ENCODE peak calls at places on chromosomes 11 and 22, in seven cellular contexts. A is Ammon's horn; V is HFFc6; F is NCI-H1694; H is CD8-positive, alpha-beta memory T cell; K is non-pigmented ciliary epithelial cell; D is activated naive CD8-positive, alpha-beta T cell treated with anti-CD3 and anti-CD28 coated beads, Interleukin-2, amount 50 U/mL, for 16 hours. E is an unnamed sample.

GRCh38 chr11:16792426-16792825 is 54.0 kb downstream of the C11orf58 start:
- DNase-seq in D (no peak), H (no peak), V (no peak), F (no peak), A (no peak), K (no peak), E (no peak)

GRCh38 chr11:128379587-128380279 is 207.6 kb downstream of the ETS1 start:
- DNase-seq in K (no peak), A (no peak), H (peak; percentile 49), F (no peak), D (no peak), V (no peak), E (no peak)

GRCh38 chr22:27501191-27501936 is 300.2 kb downstream of the MN1 start:
- DNase-seq in A (no peak), H (no peak), F (no peak), D (no peak), K (no peak), V (no peak), E (no peak)

GRCh38 chr11:120151536-120151935 is 13.6 kb upstream of the TRIM29 start:
- DNase-seq in F (no peak), A (no peak), H (no peak), D (no peak), K (no peak), V (no peak), E (no peak)

GRCh38 chr11:95486979-95487378 is 256.0 kb upstream of the SESN3 start:
- DNase-seq in K (no peak), A (peak; percentile 22), V (no peak), H (no peak), F (no peak), D (no peak), E (no peak)

GRCh38 chr22:49295851-49296560 is 531.7 kb downstream of the BRD1 start:
- DNase-seq in H (peak; percentile 37), F (no peak), A (no peak), K (no peak), D (no peak), V (no peak), E (no peak)

GRCh38 chr11:72684236-72684912 is 10.2 kb upstream of the PDE2A start:
- DNase-seq in A (peak; percentile 34), H (peak; percentile 63), V (peak; percentile 65), K (peak; percentile 24), F (peak; percentile 3), D (no peak), E (no peak)

GRCh38 chr22:29167032-29167911 is 38.4 kb upstream of the EMID1 start:
- DNase-seq in D (peak; percentile 1), V (no peak), A (no peak), F (no peak), H (no peak), K (no peak), E (no peak)

GRCh38 chr11:20008870-20009644 is 151.2 kb downstream of the DBX1 start:
- DNase-seq in K (no peak), H (no peak), D (no peak), F (no peak), A (no peak), V (no peak), E (no peak)

GRCh38 chr11:57917632-57918031 is 106.0 kb upstream of the OR9Q1 start:
- DNase-seq in H (no peak), A (no peak), K (no peak), F (no peak), V (no peak), D (no peak), E (no peak)

GRCh38 chr11:67272327-67273259 is 6.3 kb downstream of the GRK2 start:
- DNase-seq in F (no peak), A (no peak), H (peak; percentile 57), K (no peak), V (no peak), D (no peak), E (peak; percentile 58)

GRCh38 chr11:61967924-61968757 is 707 bp upstream of the FTH1 start:
- DNase-seq in A (no peak), D (no peak), K (no peak), F (no peak), H (no peak), V (no peak), E (no peak)

GRCh38 chr11:130531061-130531460 is 82.6 kb downstream of the ADAMTS15 start:
- DNase-seq in H (no peak), V (no peak), A (no peak), D (no peak), K (no peak), F (no peak), E (no peak)

GRCh38 chr22:47162865-47163264 is 400.4 kb downstream of the TBC1D22A start:
- DNase-seq in H (no peak), V (no peak), K (no peak), D (no peak), A (no peak), F (no peak), E (peak; percentile 61)

GRCh38 chr22:40679249-40679963 is at the start of gene MCHR1:
- DNase-seq in F (no peak), K (no peak), H (no peak), D (no peak), V (no peak), A (no peak), E (no peak)

GRCh38 chr11:126355926-126356897 is 726 bp downstream of the ST3GAL4 start:
- DNase-seq in F (no peak), H (peak; percentile 51), D (no peak), V (peak; percentile 55), K (no peak), A (peak; percentile 91), E (peak; percentile 58)

GRCh38 chr11:124670732-124671131 is 2.8 kb downstream of the SIAE start:
- DNase-seq in F (no peak), A (no peak), H (peak; percentile 56), V (no peak), K (no peak), D (no peak), E (no peak)

GRCh38 chr11:12005061-12005460 is 3.4 kb downstream of the DKK3 start:
- DNase-seq in V (no peak), A (no peak), D (no peak), F (no peak), H (no peak), K (no peak), E (no peak)

GRCh38 chr22:47357086-47357485 is 594.6 kb downstream of the TBC1D22A start:
- DNase-seq in K (no peak), D (no peak), V (no peak), A (no peak), F (no peak), H (no peak), E (no peak)

GRCh38 chr22:47071078-47071811 is 308.8 kb downstream of the TBC1D22A start:
- DNase-seq in F (no peak), K (no peak), D (no peak), V (no peak), H (no peak), A (no peak), E (no peak)

GRCh38 chr11:22927793-22928192 is 67.5 kb upstream of the CCDC179 start:
- DNase-seq in F (no peak), H (no peak), K (no peak), D (no peak), V (no peak), A (no peak), E (no peak)

GRCh38 chr22:27314276-27314807 is 487.2 kb downstream of the MN1 start:
- DNase-seq in F (no peak), V (no peak), K (no peak), H (no peak), D (no peak), A (no peak), E (no peak)

GRCh38 chr11:29272019-29272654 is 744.7 kb downstream of the KCNA4 start:
- DNase-seq in V (peak; percentile 59), A (no peak), D (no peak), K (no peak), F (no peak), H (no peak), E (no peak)

GRCh38 chr11:95693298-95693697 is 96.3 kb downstream of the FAM76B start:
- DNase-seq in H (no peak), F (no peak), A (no peak), V (no peak), D (no peak), K (no peak), E (no peak)

GRCh38 chr11:2166091-2166851 is 5.3 kb upstream of the INS start:
- DNase-seq in F (no peak), A (no peak), K (no peak), H (no peak), V (no peak), D (peak; percentile 17), E (no peak)

GRCh38 chr11:12724301-12725046 is 50.3 kb downstream of the TEAD1 start:
- DNase-seq in K (peak; percentile 83), H (no peak), D (no peak), V (peak; percentile 90), F (no peak), A (peak; percentile 14), E (peak; percentile 85)

GRCh38 chr11:111720801-111721494 is 45.2 kb downstream of the PPP2R1B start:
- DNase-seq in H (no peak), A (no peak), K (no peak), V (no peak), F (no peak), D (no peak), E (no peak)

GRCh38 chr22:32058656-32059280 is 15.7 kb downstream of the SLC5A1 start:
- DNase-seq in F (no peak), A (no peak), V (peak; percentile 36), K (no peak), H (no peak), D (no peak), E (no peak)

GRCh38 chr11:58505849-58506248 is 2.1 kb downstream of the OR5B21 start:
- DNase-seq in A (no peak), F (no peak), K (no peak), D (no peak), V (no peak), H (no peak), E (no peak)

GRCh38 chr11:45654242-45654641 is 11.2 kb downstream of the CHST1 start:
- DNase-seq in V (no peak), K (no peak), D (no peak), A (peak; percentile 69), F (no peak), H (no peak), E (peak; percentile 29)